ENCODE peak calls at places on chromosome 13, in ten cellular contexts. K, T, M, Y, D, A, N, F, P and O are unnamed samples.

GRCh38 chr13:44309771-44310767 is 63.6 kb upstream of the SERP2 start:
- DNase-seq in M (no peak), T (no peak), F (peak; percentile 87), A (no peak), D (no peak), Y (no peak), N (no peak), K (no peak), P (no peak), O (no peak)

GRCh38 chr13:114272977-114273376 is 8.4 kb upstream of the UPF3A start:
- DNase-seq in Y (no peak), M (no peak), F (no peak), A (no peak), D (no peak), N (no peak), T (no peak), K (no peak), P (no peak), O (no peak)

GRCh38 chr13:69857188-69857821 is 250.3 kb upstream of the ATXN8OS start:
- DNase-seq in Y (no peak), T (peak; percentile 75), A (no peak), K (no peak), F (no peak), M (no peak), D (peak; percentile 1), P (no peak), N (peak; percentile 37), O (no peak)

GRCh38 chr13:40193290-40194203 is 472.9 kb downstream of the FOXO1 start:
- DNase-seq in Y (no peak), T (no peak), N (no peak), P (no peak), K (no peak), D (peak; percentile 27), F (no peak), M (no peak), A (no peak), O (no peak)

GRCh38 chr13:38514575-38514974 is 164.9 kb downstream of the UFM1 start:
- DNase-seq in T (no peak), A (no peak), M (no peak), P (no peak), Y (no peak), N (no peak), F (no peak), K (no peak), D (no peak), O (no peak)

GRCh38 chr13:106153041-106153440 is 382.4 kb downstream of the EFNB2 start:
- DNase-seq in N (no peak), A (no peak), T (no peak), P (no peak), D (no peak), Y (no peak), F (no peak), M (no peak), K (no peak), O (no peak)

GRCh38 chr13:74438911-74439310 is 304.7 kb upstream of the KLF12 start:
- DNase-seq in Y (no peak), T (no peak), D (no peak), K (no peak), F (no peak), A (no peak), M (no peak), N (no peak), P (no peak), O (no peak)

GRCh38 chr13:67095621-67096020 is 134.5 kb downstream of the PCDH9 start:
- DNase-seq in F (no peak), Y (no peak), T (no peak), N (no peak), P (no peak), M (no peak), K (no peak), D (no peak), A (no peak), O (no peak)

GRCh38 chr13:33265133-33265532 is 20.4 kb downstream of the STARD13 start:
- DNase-seq in M (no peak), N (no peak), D (no peak), K (no peak), F (no peak), A (no peak), P (no peak), Y (no peak), T (no peak), O (no peak)

GRCh38 chr13:85108356-85108755 is 690.9 kb downstream of the SLITRK6 start:
- DNase-seq in Y (no peak), A (no peak), F (no peak), D (no peak), K (no peak), P (no peak), M (no peak), T (no peak), N (no peak), O (no peak)

GRCh38 chr13:40679586-40679985 is 13.1 kb upstream of the FOXO1 start:
- DNase-seq in P (no peak), A (no peak), T (no peak), M (no peak), D (no peak), F (no peak), Y (no peak), N (no peak), K (no peak), O (no peak)

GRCh38 chr13:84524586-84524985 is 642.3 kb upstream of the SLITRK1 start:
- DNase-seq in K (no peak), N (no peak), F (no peak), M (no peak), Y (no peak), T (no peak), D (no peak), P (no peak), A (no peak), O (no peak)

GRCh38 chr13:51811920-51812328 is 8.0 kb upstream of the DHRS12 start:
- DNase-seq in A (no peak), Y (no peak), F (no peak), P (no peak), T (no peak), K (peak; percentile 67), D (no peak), M (no peak), N (no peak), O (no peak)

GRCh38 chr13:66914155-66914554 is 316.0 kb downstream of the PCDH9 start:
- DNase-seq in Y (no peak), D (no peak), A (no peak), T (no peak), F (no peak), P (no peak), N (no peak), M (no peak), K (no peak), O (no peak)

GRCh38 chr13:110261166-110262081 is 45.5 kb downstream of the COL4A1 start:
- DNase-seq in P (no peak), A (no peak), D (no peak), F (no peak), M (no peak), T (peak; percentile 49), K (no peak), N (no peak), Y (no peak), O (no peak)

GRCh38 chr13:47114030-47114429 is 217.2 kb upstream of the HTR2A start:
- DNase-seq in P (no peak), A (no peak), K (no peak), M (no peak), Y (peak; percentile 56), D (peak; percentile 90), F (no peak), N (no peak), T (peak; percentile 18), O (no peak)

GRCh38 chr13:98890186-98890585 is 87.7 kb downstream of the DOCK9 start:
- DNase-seq in K (peak; percentile 68), T (no peak), Y (peak; percentile 91), N (no peak), M (no peak), D (peak; percentile 49), P (no peak), F (no peak), A (peak; percentile 26), O (no peak)

GRCh38 chr13:31807090-31807541 is 67.8 kb downstream of the RXFP2 start:
- DNase-seq in D (no peak), M (peak; percentile 5), Y (no peak), K (no peak), T (no peak), F (no peak), P (no peak), A (no peak), N (no peak), O (no peak)

GRCh38 chr13:49927755-49928154 is 8.4 kb downstream of the SPRYD7 start:
- DNase-seq in D (peak; percentile 93), T (no peak), F (no peak), M (no peak), K (no peak), P (no peak), N (no peak), Y (peak; percentile 84), A (no peak), O (no peak)

GRCh38 chr13:30569901-30570576 is 47.7 kb upstream of the USPL1 start:
- DNase-seq in N (no peak), M (no peak), Y (peak; percentile 90), A (no peak), P (no peak), T (no peak), F (no peak), K (no peak), D (peak; percentile 97), O (no peak)

GRCh38 chr13:34294483-34295129 is 476.7 kb downstream of the RFC3 start:
- DNase-seq in K (no peak), D (peak; percentile 3), Y (no peak), T (peak; percentile 9), F (no peak), M (no peak), N (no peak), A (no peak), P (no peak), O (no peak)

GRCh38 chr13:34611678-34612077 is 330.4 kb upstream of the NBEA start:
- DNase-seq in T (peak; percentile 19), P (no peak), M (no peak), Y (no peak), D (peak; percentile 6), K (no peak), N (no peak), A (no peak), F (no peak), O (no peak)

GRCh38 chr13:91596832-91597231 is 198.4 kb downstream of the GPC5 start:
- DNase-seq in K (no peak), A (no peak), Y (no peak), M (no peak), P (no peak), D (no peak), T (no peak), F (no peak), N (no peak), O (no peak)

GRCh38 chr13:111943229-111943795 is 123.6 kb upstream of the SOX1 start:
- DNase-seq in P (peak; percentile 51), A (no peak), M (no peak), N (no peak), Y (no peak), D (no peak), T (no peak), K (no peak), F (no peak), O (no peak)

GRCh38 chr13:50152655-50153309 is 137.5 kb downstream of the KCNRG start:
- DNase-seq in A (no peak), F (no peak), N (no peak), Y (no peak), T (no peak), D (no peak), P (no peak), M (no peak), K (no peak), O (no peak)

GRCh38 chr13:60671386-60671785 is 274.4 kb downstream of the TDRD3 start:
- DNase-seq in T (no peak), Y (no peak), K (no peak), A (no peak), P (no peak), N (no peak), M (no peak), F (no peak), D (no peak), O (no peak)